ENCODE peak calls at places on chromosomes 13 and 19, in five cellular contexts. One of them, this sample, is unnamed.

GRCh38 chr19:5954293-5954692 is 23.6 kb downstream of the RANBP3 start:
- DNase-seq in T-helper 1 cell: no peak
- DNase-seq in fibroblast of lung: peak; percentile 32
- DNase-seq in NCI-H1105: no peak
- DNase-seq in RWPE1: no peak
- DNase-seq in this sample: no peak

GRCh38 chr19:58518261-58519086 is 1.1 kb downstream of the ZBTB45 start:
- DNase-seq in fibroblast of lung: no peak
- DNase-seq in NCI-H1105: no peak
- DNase-seq in RWPE1: no peak
- DNase-seq in T-helper 1 cell: no peak
- DNase-seq in this sample: no peak

GRCh38 chr19:13842294-13843103 is 34.4 kb upstream of the NANOS3 start:
- DNase-seq in T-helper 1 cell: peak; percentile 68
- DNase-seq in NCI-H1105: no peak
- DNase-seq in RWPE1: peak; percentile 90
- DNase-seq in fibroblast of lung: peak; percentile 66
- DNase-seq in this sample: peak; percentile 46

GRCh38 chr19:21084343-21084742 is 2.3 kb downstream of the ZNF714 start:
- DNase-seq in RWPE1: peak; percentile 4
- DNase-seq in NCI-H1105: no peak
- DNase-seq in fibroblast of lung: peak; percentile 83
- DNase-seq in T-helper 1 cell: no peak
- DNase-seq in this sample: no peak

GRCh38 chr13:51764184-51765141 is 39.5 kb downstream of the DHRS12 start:
- DNase-seq in fibroblast of lung: peak; percentile 81
- DNase-seq in NCI-H1105: no peak
- DNase-seq in T-helper 1 cell: peak; percentile 30
- DNase-seq in RWPE1: no peak
- DNase-seq in this sample: no peak

GRCh38 chr19:34881982-34882381 is 44.7 kb upstream of the ZNF30 start:
- DNase-seq in RWPE1: no peak
- DNase-seq in NCI-H1105: no peak
- DNase-seq in T-helper 1 cell: no peak
- DNase-seq in fibroblast of lung: no peak
- DNase-seq in this sample: no peak

GRCh38 chr13:30710442-30710841 is 24.9 kb upstream of the ALOX5AP start:
- DNase-seq in T-helper 1 cell: no peak
- DNase-seq in NCI-H1105: no peak
- DNase-seq in fibroblast of lung: no peak
- DNase-seq in RWPE1: no peak
- DNase-seq in this sample: no peak

GRCh38 chr19:7161292-7161691 is 91.8 kb downstream of the ZNF557 start:
- DNase-seq in T-helper 1 cell: no peak
- DNase-seq in NCI-H1105: no peak
- DNase-seq in RWPE1: no peak
- DNase-seq in fibroblast of lung: no peak
- DNase-seq in this sample: no peak

GRCh38 chr13:48318014-48318713 is 14.6 kb downstream of the RB1 start:
- DNase-seq in T-helper 1 cell: no peak
- DNase-seq in RWPE1: no peak
- DNase-seq in fibroblast of lung: no peak
- DNase-seq in NCI-H1105: no peak
- DNase-seq in this sample: no peak